ENCODE peak calls at places on chromosome 12, in eight cellular contexts. K, W, S, U, R, B, Z and A are unnamed samples.
A peak's percentile ranks its signal among the peaks of the same experiment; 100 is the strongest.

GRCh38 chr12:131944601-131945251 is 5.0 kb upstream of the EP400 start:
- DNase-seq in Z (peak; percentile 35), B (no peak), W (no peak), U (no peak), R (no peak), K (peak; percentile 11), S (no peak), A (no peak)

GRCh38 chr12:15527201-15527782 is 205.0 kb downstream of the PTPRO start:
- DNase-seq in W (peak; percentile 29), U (no peak), S (no peak), Z (peak; percentile 41), K (no peak), R (no peak), B (no peak), A (peak; percentile 52)

GRCh38 chr12:92759634-92760268 is 57.0 kb downstream of the PLEKHG7 start:
- DNase-seq in B (no peak), S (peak; percentile 30), U (no peak), R (no peak), K (no peak), Z (peak; percentile 56), W (peak; percentile 77), A (no peak)

GRCh38 chr12:15049456-15050153 is 76.8 kb downstream of the PDE6H start:
- DNase-seq in K (no peak), B (no peak), Z (no peak), S (no peak), U (no peak), R (no peak), W (no peak), A (no peak)

GRCh38 chr12:89650239-89650638 is 58.4 kb downstream of the ATP2B1 start:
- DNase-seq in B (no peak), S (no peak), U (no peak), Z (no peak), W (no peak), R (no peak), K (no peak), A (no peak)

GRCh38 chr12:46304080-46304479 is 35.2 kb upstream of the SLC38A1 start:
- DNase-seq in W (no peak), S (no peak), R (no peak), K (no peak), U (no peak), B (no peak), Z (no peak), A (no peak)

GRCh38 chr12:101086490-101086889 is 123.5 kb downstream of the SLC5A8 start:
- DNase-seq in R (no peak), W (no peak), Z (no peak), B (no peak), S (no peak), U (peak; percentile 32), K (peak; percentile 31), A (no peak)

GRCh38 chr12:92971869-92972524 is 42.9 kb upstream of the EEA1 start:
- DNase-seq in U (no peak), K (no peak), Z (no peak), B (no peak), S (no peak), R (no peak), W (no peak), A (no peak)

GRCh38 chr12:122981036-122981471 is 573 bp downstream of the ARL6IP4 start:
- DNase-seq in S (no peak), B (no peak), U (no peak), W (no peak), Z (peak; percentile 65), K (no peak), R (no peak), A (no peak)

GRCh38 chr12:122982963-122983788 is 2.7 kb downstream of the ARL6IP4 start:
- DNase-seq in S (no peak), B (no peak), U (no peak), W (no peak), R (no peak), Z (no peak), K (no peak), A (peak; percentile 54)

GRCh38 chr12:122982494-122982850 is 2.0 kb downstream of the ARL6IP4 start:
- DNase-seq in K (no peak), Z (no peak), S (no peak), W (no peak), R (no peak), B (no peak), U (no peak), A (peak; percentile 53)

GRCh38 chr12:122980192-122981035 is at the start of gene ARL6IP4:
- DNase-seq in U (peak; percentile 63), K (peak; percentile 46), Z (peak; percentile 90), W (no peak), B (peak; percentile 95), S (peak; percentile 80), R (peak; percentile 48), A (peak; percentile 72)

DNA sequence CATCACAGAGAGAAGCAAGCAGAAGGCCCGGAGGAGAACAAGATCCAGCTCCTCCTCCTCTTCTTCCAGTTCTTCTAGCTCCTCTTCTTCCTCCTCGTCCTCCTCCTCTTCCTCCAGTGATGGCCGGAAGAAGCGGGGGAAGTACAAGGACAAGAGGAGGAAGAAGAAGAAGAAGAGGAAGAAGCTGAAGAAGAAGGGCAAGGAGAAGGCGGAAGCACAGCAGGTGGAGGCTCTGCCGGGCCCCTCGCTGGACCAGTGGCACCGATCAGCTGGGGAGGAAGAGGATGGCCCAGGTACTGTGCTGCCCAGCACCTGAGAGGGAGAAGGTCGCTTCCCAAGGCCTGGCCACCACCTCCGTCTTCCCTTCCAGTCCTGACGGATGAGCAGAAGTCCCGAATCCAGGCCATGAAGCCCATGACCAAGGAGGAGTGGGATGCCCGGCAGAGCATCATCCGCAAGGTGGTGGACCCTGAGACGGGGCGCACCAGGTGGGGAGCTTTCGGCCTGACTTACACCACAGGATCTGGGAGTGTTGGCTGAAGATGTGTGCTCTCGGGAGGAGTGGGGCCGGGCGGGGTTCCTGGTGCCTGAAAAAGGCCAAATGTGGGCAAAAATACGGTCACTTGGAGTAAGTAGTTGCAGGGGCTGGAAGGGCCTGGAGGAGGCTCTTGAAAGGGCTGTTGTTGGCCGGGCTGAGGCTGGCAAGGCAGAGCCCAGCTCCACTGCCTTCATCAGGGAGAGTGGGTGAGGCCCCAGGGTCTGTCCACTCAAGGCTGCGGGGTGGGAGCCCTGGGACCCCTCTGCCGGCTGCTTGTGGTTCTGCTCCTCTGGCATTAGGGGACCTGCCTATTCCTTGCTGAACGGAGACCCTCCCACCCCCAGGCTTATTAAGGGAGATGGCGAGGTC is 1.4 kb downstream of the ARL6IP4 start:
- DNase-seq in Z (no peak), B (no peak), R (no peak), W (no peak), U (no peak), K (no peak), S (no peak), A (peak; percentile 62)
- TF ChIP-seq POLR2A in Z (no peak), B (no peak), R (no peak), W (no peak), U (no peak), K (no peak), S (no peak), A (no peak)

DNA sequence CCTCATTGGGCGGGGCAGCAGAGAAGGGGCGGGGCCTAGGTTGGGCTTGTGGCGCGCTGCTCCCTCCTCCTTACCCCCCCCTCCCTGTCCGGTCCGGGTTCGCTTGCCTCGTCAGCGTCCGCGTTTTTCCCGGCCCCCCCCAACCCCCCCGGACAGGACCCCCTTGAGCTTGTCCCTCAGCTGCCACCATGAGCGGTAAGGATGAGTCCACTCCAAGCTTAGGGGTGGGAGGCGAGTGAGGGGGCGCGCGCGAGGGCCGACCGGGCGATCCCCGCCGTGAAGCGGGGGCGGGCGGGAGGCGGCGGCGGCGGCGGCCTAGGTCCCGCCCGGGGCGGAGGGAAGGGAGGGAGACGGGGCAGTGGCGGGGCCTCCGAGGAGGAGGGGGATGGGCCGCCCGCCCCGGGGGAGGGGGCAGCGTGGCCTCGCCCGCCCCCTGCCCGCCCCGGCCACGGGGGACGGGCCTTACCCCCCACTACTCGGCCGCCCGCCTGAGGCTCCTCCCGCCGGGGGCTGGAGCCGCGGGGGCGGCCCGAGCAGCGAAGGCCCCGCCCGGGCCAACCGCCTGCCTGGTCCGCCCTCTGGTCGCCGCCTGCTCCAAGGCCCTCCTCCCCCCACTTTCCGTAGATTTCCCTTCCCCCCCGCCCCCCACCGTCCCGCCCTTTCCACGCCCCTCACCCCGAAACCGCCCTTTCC is at the start of gene SP1:
- DNase-seq in B (peak; percentile 71), Z (peak; percentile 97), W (peak; percentile 82), S (peak; percentile 78), R (peak; percentile 90), K (peak; percentile 88), U (peak; percentile 89), A (peak; percentile 98)
- TF ChIP-seq POLR2A in B (peak; percentile 27), Z (no peak), W (no peak), S (peak; percentile 12), R (peak; percentile 30), K (peak; percentile 28), U (peak; percentile 58), A (peak; percentile 48)

GRCh38 chr12:55963760-55964159 is 2.1 kb downstream of the PMEL start:
- DNase-seq in U (no peak), S (no peak), Z (no peak), R (no peak), B (no peak), W (no peak), K (no peak), A (no peak)

GRCh38 chr12:55965240-55965639 is 602 bp downstream of the PMEL start:
- DNase-seq in W (no peak), R (no peak), S (no peak), K (no peak), U (no peak), B (no peak), Z (no peak), A (no peak)

GRCh38 chr12:55969356-55969755 is 2.7 kb downstream of the CDK2 start:
- DNase-seq in W (no peak), K (no peak), Z (no peak), S (no peak), U (no peak), R (no peak), B (no peak), A (no peak)

GRCh38 chr12:55965941-55966407 is at the start of gene PMEL:
- DNase-seq in W (no peak), R (no peak), S (no peak), Z (peak; percentile 36), B (no peak), U (no peak), K (no peak), A (no peak)

DNA sequence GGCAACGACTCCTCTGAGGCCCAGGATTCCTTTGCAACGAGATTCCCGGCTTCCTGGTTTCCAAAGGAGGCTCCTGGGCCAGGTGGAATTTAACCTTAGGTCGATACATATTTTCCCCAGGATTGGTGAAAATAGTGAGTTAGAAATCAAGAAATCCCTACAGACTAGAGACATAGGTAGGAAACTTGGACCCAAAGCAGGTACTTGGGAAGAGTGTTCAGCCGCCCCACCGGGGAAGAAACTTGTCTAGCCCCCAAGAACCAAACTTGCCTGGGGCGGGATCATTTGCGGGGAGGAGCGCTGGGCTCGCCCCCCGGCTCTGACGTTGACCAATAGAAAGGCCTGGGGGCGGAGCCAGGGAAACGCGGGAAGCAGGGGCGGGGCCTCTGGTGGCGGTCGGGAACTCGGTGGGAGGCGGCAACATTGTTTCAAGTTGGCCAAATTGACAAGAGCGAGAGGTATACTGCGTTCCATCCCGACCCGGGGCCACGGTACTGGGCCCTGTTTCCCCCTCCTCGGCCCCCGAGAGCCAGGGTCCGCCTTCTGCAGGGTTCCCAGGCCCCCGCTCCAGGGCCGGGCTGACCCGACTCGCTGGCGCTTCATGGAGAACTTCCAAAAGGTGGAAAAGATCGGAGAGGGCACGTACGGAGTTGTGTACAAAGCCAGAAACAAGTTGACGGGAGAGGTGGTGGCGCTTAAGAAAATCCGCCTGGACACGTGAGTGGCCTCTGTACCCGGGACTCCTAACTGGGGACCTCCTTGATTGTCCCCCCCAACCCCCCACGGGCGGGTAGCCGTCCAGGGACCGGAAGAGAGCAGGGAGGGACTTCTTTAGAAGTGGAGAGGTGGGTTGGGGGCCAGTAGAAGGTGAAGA is at the start of gene CDK2:
- DNase-seq in R (peak; percentile 97), U (peak; percentile 98), W (peak; percentile 61), B (peak; percentile 85), K (peak; percentile 96), S (peak; percentile 80), Z (peak; percentile 92), A (peak; percentile 95)
- TF ChIP-seq POLR2A in R (peak; percentile 97), U (peak; percentile 94), W (no peak), B (peak; percentile 67), K (peak; percentile 78), S (peak; percentile 53), Z (peak; percentile 75), A (peak; percentile 81)

DNA sequence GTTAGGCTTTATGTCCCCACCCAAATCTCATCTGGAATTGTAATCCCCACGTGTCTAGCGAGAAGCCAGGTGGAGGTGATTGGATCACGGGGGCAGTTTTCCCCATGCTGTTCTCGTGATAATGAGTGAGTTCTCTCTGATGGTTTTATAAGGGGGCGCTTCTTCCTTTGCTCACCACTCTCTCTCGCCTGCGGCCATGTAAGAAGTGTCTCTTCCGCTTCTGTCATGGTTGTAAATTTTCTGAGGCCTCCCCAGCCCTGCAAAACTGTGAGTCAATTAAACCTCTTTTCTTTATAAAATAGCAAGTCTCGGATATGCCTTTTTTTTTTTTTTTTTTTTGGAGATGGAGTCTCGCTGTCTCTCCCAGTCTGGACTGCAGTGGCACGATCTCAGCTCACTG is 13.3 kb downstream of the IL31 start:
- DNase-seq in Z (no peak), R (no peak), K (no peak), B (no peak), W (no peak), S (no peak), U (no peak), A (no peak)
- TF ChIP-seq POLR2A in Z (no peak), R (no peak), K (no peak), B (no peak), W (no peak), S (no peak), U (no peak), A (no peak)